ENCODE peak calls at places on chromosomes 11 and 22, in seven cellular contexts. O is Caco-2, B is NCI-H1694, I is NCI-H1417, F is NCI-H774, W is Right ventricle myocardium superior, R is dermis microvascular lymphatic vessel endothelial cell. Q is an unnamed sample.

GRCh38 chr22:31639640-31640039 is 22.4 kb downstream of the PISD start:
- DNase-seq in R (no peak), O (no peak), W (no peak), B (no peak), I (no peak), F (no peak), Q (no peak)

GRCh38 chr11:1876361-1877063 is 15.2 kb downstream of the PRR33 start:
- DNase-seq in O (peak), R (peak), F (no peak), W (peak), I (no peak), B (no peak), Q (no peak)

GRCh38 chr11:12141283-12141682 is 30.9 kb downstream of the MICAL2 start:
- DNase-seq in F (no peak), O (no peak), W (no peak), B (no peak), R (no peak), I (no peak), Q (no peak)

GRCh38 chr11:70471254-70471653 is 72.9 kb downstream of the CTTN start:
- DNase-seq in O (peak), I (peak), R (peak), B (no peak), W (no peak), F (no peak), Q (no peak)

GRCh38 chr22:40193429-40194421 is 16.0 kb downstream of the TNRC6B start:
- DNase-seq in R (peak), F (no peak), B (peak), O (peak), I (no peak), W (no peak), Q (no peak)

GRCh38 chr11:59528741-59529140 is 17.4 kb downstream of the OR4D9 start:
- DNase-seq in W (no peak), B (no peak), R (no peak), I (no peak), O (no peak), F (no peak), Q (no peak)

GRCh38 chr11:118921121-118921928 is 4.4 kb downstream of the BCL9L start:
- DNase-seq in I (no peak), O (peak), W (peak), F (no peak), R (peak), B (no peak), Q (no peak)

GRCh38 chr11:24068197-24068596 is 428.7 kb upstream of the LUZP2 start:
- DNase-seq in I (no peak), B (no peak), O (peak), W (no peak), R (no peak), F (no peak), Q (no peak)

GRCh38 chr11:117497206-117497951 is 169.7 kb downstream of the CEP164 start:
- DNase-seq in W (no peak), B (no peak), I (no peak), F (no peak), O (no peak), R (no peak), Q (no peak)

GRCh38 chr11:111654611-111655010 is 52.4 kb downstream of the SIK2 start:
- DNase-seq in W (no peak), O (no peak), B (no peak), F (no peak), R (no peak), I (no peak), Q (no peak)

GRCh38 chr11:45193695-45194094 is 47.3 kb downstream of the PRDM11 start:
- DNase-seq in F (no peak), I (peak), O (no peak), R (no peak), B (no peak), W (peak), Q (no peak)

Q was measured in DMS 273 treated with DMSO at 0.1 percent for 48 hours.